ENCODE peak calls at places on chromosome 1, in ten cellular contexts. One of them, this sample, is unnamed.

GRCh38 chr1:217889401-217889800 is 258.3 kb downstream of the SPATA17 start:
- DNase-seq in ovary: no peak
- DNase-seq in B cell: no peak
- DNase-seq in fibroblast of mammary gland: peak
- DNase-seq in retinal pigment epithelial cell: no peak
- DNase-seq in HepG2: no peak
- DNase-seq in tibial nerve: no peak
- DNase-seq in spleen: no peak
- DNase-seq in A549: peak
- DNase-seq in cardiac fibroblast: no peak
- DNase-seq in this sample: peak

GRCh38 chr1:37153116-37153515 is 118.8 kb upstream of the GRIK3 start:
- DNase-seq in A549: no peak
- DNase-seq in B cell: no peak
- DNase-seq in retinal pigment epithelial cell: no peak
- DNase-seq in HepG2: no peak
- DNase-seq in ovary: no peak
- DNase-seq in cardiac fibroblast: no peak
- DNase-seq in tibial nerve: no peak
- DNase-seq in fibroblast of mammary gland: no peak
- DNase-seq in spleen: no peak
- DNase-seq in this sample: no peak

GRCh38 chr1:70909262-70909817 is 138.3 kb downstream of the PTGER3 start:
- DNase-seq in ovary: no peak
- DNase-seq in cardiac fibroblast: no peak
- DNase-seq in B cell: no peak
- DNase-seq in retinal pigment epithelial cell: no peak
- DNase-seq in fibroblast of mammary gland: no peak
- DNase-seq in A549: no peak
- DNase-seq in tibial nerve: no peak
- DNase-seq in spleen: no peak
- DNase-seq in HepG2: no peak
- DNase-seq in this sample: no peak

GRCh38 chr1:55718758-55719671 is 503.9 kb upstream of the USP24 start:
- DNase-seq in tibial nerve: peak
- DNase-seq in ovary: peak
- DNase-seq in HepG2: peak
- DNase-seq in B cell: no peak
- DNase-seq in cardiac fibroblast: peak
- DNase-seq in A549: peak
- DNase-seq in spleen: no peak
- DNase-seq in retinal pigment epithelial cell: peak
- DNase-seq in fibroblast of mammary gland: peak
- DNase-seq in this sample: no peak

GRCh38 chr1:63448741-63449140 is 74.3 kb downstream of the ITGB3BP start:
- DNase-seq in B cell: no peak
- DNase-seq in A549: no peak
- DNase-seq in spleen: no peak
- DNase-seq in tibial nerve: no peak
- DNase-seq in HepG2: no peak
- DNase-seq in fibroblast of mammary gland: peak
- DNase-seq in ovary: no peak
- DNase-seq in retinal pigment epithelial cell: no peak
- DNase-seq in cardiac fibroblast: peak
- DNase-seq in this sample: no peak

GRCh38 chr1:7615138-7615537 is 156.0 kb upstream of the VAMP3 start:
- DNase-seq in fibroblast of mammary gland: no peak
- DNase-seq in cardiac fibroblast: no peak
- DNase-seq in spleen: peak
- DNase-seq in B cell: no peak
- DNase-seq in ovary: no peak
- DNase-seq in A549: no peak
- DNase-seq in tibial nerve: no peak
- DNase-seq in retinal pigment epithelial cell: no peak
- DNase-seq in HepG2: no peak
- DNase-seq in this sample: no peak

GRCh38 chr1:89986020-89986419 is 8.9 kb upstream of the ZNF326 start:
- DNase-seq in retinal pigment epithelial cell: no peak
- DNase-seq in HepG2: no peak
- DNase-seq in fibroblast of mammary gland: no peak
- DNase-seq in spleen: no peak
- DNase-seq in A549: no peak
- DNase-seq in ovary: no peak
- DNase-seq in B cell: no peak
- DNase-seq in cardiac fibroblast: no peak
- DNase-seq in tibial nerve: no peak
- DNase-seq in this sample: no peak

GRCh38 chr1:30286241-30286983 is 437.0 kb downstream of the MATN1 start:
- DNase-seq in fibroblast of mammary gland: no peak
- DNase-seq in A549: no peak
- DNase-seq in ovary: no peak
- DNase-seq in cardiac fibroblast: no peak
- DNase-seq in B cell: no peak
- DNase-seq in spleen: no peak
- DNase-seq in retinal pigment epithelial cell: no peak
- DNase-seq in HepG2: no peak
- DNase-seq in tibial nerve: no peak
- DNase-seq in this sample: no peak

GRCh38 chr1:57461405-57461804 is 37.5 kb upstream of the DAB1 start:
- DNase-seq in ovary: no peak
- DNase-seq in cardiac fibroblast: no peak
- DNase-seq in spleen: no peak
- DNase-seq in B cell: no peak
- DNase-seq in fibroblast of mammary gland: no peak
- DNase-seq in tibial nerve: no peak
- DNase-seq in A549: no peak
- DNase-seq in HepG2: peak
- DNase-seq in retinal pigment epithelial cell: no peak
- DNase-seq in this sample: no peak

GRCh38 chr1:57470028-57470427 is 46.2 kb upstream of the DAB1 start:
- DNase-seq in B cell: no peak
- DNase-seq in ovary: no peak
- DNase-seq in HepG2: no peak
- DNase-seq in A549: no peak
- DNase-seq in cardiac fibroblast: peak
- DNase-seq in fibroblast of mammary gland: peak
- DNase-seq in tibial nerve: no peak
- DNase-seq in retinal pigment epithelial cell: peak
- DNase-seq in spleen: no peak
- DNase-seq in this sample: no peak

GRCh38 chr1:57467825-57468224 is 44.0 kb upstream of the DAB1 start:
- DNase-seq in retinal pigment epithelial cell: no peak
- DNase-seq in A549: no peak
- DNase-seq in B cell: no peak
- DNase-seq in cardiac fibroblast: no peak
- DNase-seq in tibial nerve: no peak
- DNase-seq in HepG2: no peak
- DNase-seq in fibroblast of mammary gland: no peak
- DNase-seq in spleen: no peak
- DNase-seq in ovary: no peak
- DNase-seq in this sample: no peak

GRCh38 chr1:57468661-57469523 is 45.0 kb upstream of the DAB1 start:
- DNase-seq in A549: no peak
- DNase-seq in ovary: no peak
- DNase-seq in B cell: no peak
- DNase-seq in HepG2: no peak
- DNase-seq in retinal pigment epithelial cell: no peak
- DNase-seq in fibroblast of mammary gland: peak
- DNase-seq in tibial nerve: no peak
- DNase-seq in spleen: no peak
- DNase-seq in cardiac fibroblast: peak
- DNase-seq in this sample: no peak

GRCh38 chr1:57464756-57465155 is 40.9 kb upstream of the DAB1 start:
- DNase-seq in fibroblast of mammary gland: no peak
- DNase-seq in cardiac fibroblast: no peak
- DNase-seq in A549: no peak
- DNase-seq in retinal pigment epithelial cell: no peak
- DNase-seq in HepG2: peak
- DNase-seq in spleen: no peak
- DNase-seq in tibial nerve: no peak
- DNase-seq in B cell: no peak
- DNase-seq in ovary: no peak
- DNase-seq in this sample: no peak
- TF ChIP-seq CTCF in fibroblast of mammary gland: no peak
- TF ChIP-seq CTCF in cardiac fibroblast: no peak
- TF ChIP-seq CTCF in A549: no peak
- TF ChIP-seq CTCF in retinal pigment epithelial cell: no peak
- TF ChIP-seq CTCF in HepG2: no peak
- TF ChIP-seq CTCF in spleen: no peak
- TF ChIP-seq CTCF in tibial nerve: no peak
- TF ChIP-seq CTCF in B cell: no peak
- TF ChIP-seq CTCF in ovary: no peak
- TF ChIP-seq CTCF in this sample: no peak

DNA sequence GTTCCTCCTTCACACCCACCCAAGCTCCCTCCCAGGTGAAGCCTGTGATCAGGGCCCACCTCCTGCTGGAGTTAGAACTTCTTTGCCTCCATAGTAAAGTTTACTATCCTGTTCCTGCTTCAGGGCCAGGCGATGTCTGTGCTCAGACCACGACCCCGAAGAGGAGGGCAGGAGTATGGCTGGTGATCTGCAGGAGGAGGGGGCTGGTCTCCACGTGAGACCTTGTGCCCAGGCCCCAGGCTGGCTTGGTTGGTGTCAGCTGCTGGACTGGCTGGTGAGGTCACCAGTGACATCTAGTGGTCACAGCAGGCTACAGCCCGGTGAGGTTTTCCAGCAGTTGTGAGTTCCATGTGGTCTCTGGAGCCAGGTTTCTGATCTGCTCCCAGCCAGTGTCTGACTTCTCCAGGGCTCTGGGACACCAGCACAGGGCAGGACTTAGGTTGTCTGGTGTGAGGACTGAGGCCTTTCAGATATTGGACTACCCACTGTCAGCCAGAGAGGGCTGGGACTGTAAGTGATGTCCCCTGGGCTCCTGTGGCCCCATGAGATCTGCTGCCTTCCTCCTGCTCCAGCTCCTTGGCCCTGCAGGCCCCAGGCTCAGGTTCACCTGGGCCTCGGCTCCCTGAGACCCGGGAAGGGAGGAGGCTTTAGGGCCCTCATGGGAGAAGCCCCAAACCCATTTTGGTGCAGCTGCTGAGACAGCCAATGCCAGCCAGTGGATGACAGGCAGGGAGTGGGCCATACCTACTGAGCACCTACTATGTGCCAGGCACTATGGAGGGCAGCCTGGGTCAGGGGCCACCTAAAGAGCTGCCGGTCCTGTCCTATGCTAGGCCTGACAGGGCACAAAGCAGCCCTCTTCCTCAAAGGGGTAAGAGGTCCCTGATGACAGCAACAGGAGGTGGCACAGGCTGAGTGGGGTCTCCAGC is 6.0 kb upstream of the UBL4B start:
- DNase-seq in tibial nerve: peak
- DNase-seq in ovary: peak
- DNase-seq in retinal pigment epithelial cell: no peak
- DNase-seq in spleen: peak
- DNase-seq in A549: peak
- DNase-seq in cardiac fibroblast: peak
- DNase-seq in B cell: peak
- DNase-seq in fibroblast of mammary gland: peak
- DNase-seq in HepG2: peak
- DNase-seq in this sample: peak
- TF ChIP-seq CTCF in tibial nerve: peak
- TF ChIP-seq CTCF in ovary: peak
- TF ChIP-seq CTCF in retinal pigment epithelial cell: peak
- TF ChIP-seq CTCF in spleen: peak
- TF ChIP-seq CTCF in A549: peak
- TF ChIP-seq CTCF in cardiac fibroblast: peak
- TF ChIP-seq CTCF in B cell: peak
- TF ChIP-seq CTCF in fibroblast of mammary gland: peak
- TF ChIP-seq CTCF in HepG2: peak
- TF ChIP-seq CTCF in this sample: peak

DNA sequence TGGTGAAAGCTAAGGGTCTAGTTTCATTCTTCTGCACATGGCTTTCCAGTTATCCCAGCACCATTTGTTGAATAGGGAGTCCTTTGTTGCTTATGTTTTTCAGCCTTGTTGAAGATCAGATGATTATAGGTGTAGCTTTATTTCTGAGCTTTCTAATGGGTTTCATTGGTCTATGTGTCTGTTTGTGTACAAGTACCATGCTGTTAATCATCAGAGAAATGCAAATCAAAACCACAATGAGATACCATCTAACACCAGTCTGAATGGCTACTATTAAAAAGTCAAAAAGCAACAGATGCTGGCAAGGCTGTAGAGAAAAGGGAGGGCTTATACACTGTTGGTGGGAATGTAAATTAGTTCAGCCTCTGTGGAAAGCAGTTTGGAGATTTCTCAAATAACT is 321.5 kb upstream of the PTBP2 start:
- DNase-seq in spleen: no peak
- DNase-seq in tibial nerve: no peak
- DNase-seq in cardiac fibroblast: no peak
- DNase-seq in A549: no peak
- DNase-seq in retinal pigment epithelial cell: no peak
- DNase-seq in HepG2: no peak
- DNase-seq in B cell: no peak
- DNase-seq in ovary: no peak
- DNase-seq in fibroblast of mammary gland: no peak
- DNase-seq in this sample: no peak
- TF ChIP-seq CTCF in spleen: no peak
- TF ChIP-seq CTCF in tibial nerve: no peak
- TF ChIP-seq CTCF in cardiac fibroblast: no peak
- TF ChIP-seq CTCF in A549: no peak
- TF ChIP-seq CTCF in retinal pigment epithelial cell: no peak
- TF ChIP-seq CTCF in HepG2: no peak
- TF ChIP-seq CTCF in B cell: no peak
- TF ChIP-seq CTCF in ovary: no peak
- TF ChIP-seq CTCF in fibroblast of mammary gland: no peak
- TF ChIP-seq CTCF in this sample: no peak

GRCh38 chr1:167678422-167678821 is 43.4 kb upstream of the MPZL1 start:
- DNase-seq in fibroblast of mammary gland: no peak
- DNase-seq in A549: no peak
- DNase-seq in cardiac fibroblast: no peak
- DNase-seq in tibial nerve: no peak
- DNase-seq in retinal pigment epithelial cell: no peak
- DNase-seq in ovary: no peak
- DNase-seq in HepG2: no peak
- DNase-seq in B cell: no peak
- DNase-seq in spleen: no peak
- DNase-seq in this sample: no peak

GRCh38 chr1:167676205-167676915 is 45.4 kb upstream of the MPZL1 start:
- DNase-seq in retinal pigment epithelial cell: no peak
- DNase-seq in B cell: no peak
- DNase-seq in cardiac fibroblast: no peak
- DNase-seq in spleen: no peak
- DNase-seq in A549: no peak
- DNase-seq in tibial nerve: no peak
- DNase-seq in ovary: no peak
- DNase-seq in HepG2: no peak
- DNase-seq in fibroblast of mammary gland: no peak
- DNase-seq in this sample: no peak

GRCh38 chr1:167678838-167679237 is 42.9 kb upstream of the MPZL1 start:
- DNase-seq in HepG2: no peak
- DNase-seq in spleen: no peak
- DNase-seq in fibroblast of mammary gland: no peak
- DNase-seq in B cell: no peak
- DNase-seq in retinal pigment epithelial cell: no peak
- DNase-seq in cardiac fibroblast: no peak
- DNase-seq in ovary: no peak
- DNase-seq in tibial nerve: no peak
- DNase-seq in A549: no peak
- DNase-seq in this sample: no peak

GRCh38 chr1:167675440-167675839 is 45.4 kb downstream of the RCSD1 start:
- DNase-seq in A549: no peak
- DNase-seq in fibroblast of mammary gland: no peak
- DNase-seq in B cell: no peak
- DNase-seq in cardiac fibroblast: no peak
- DNase-seq in HepG2: no peak
- DNase-seq in tibial nerve: no peak
- DNase-seq in retinal pigment epithelial cell: no peak
- DNase-seq in spleen: no peak
- DNase-seq in ovary: no peak
- DNase-seq in this sample: no peak

GRCh38 chr1:167676916-167677848 is 44.6 kb upstream of the MPZL1 start:
- DNase-seq in ovary: no peak
- DNase-seq in tibial nerve: no peak
- DNase-seq in B cell: no peak
- DNase-seq in spleen: no peak
- DNase-seq in fibroblast of mammary gland: no peak
- DNase-seq in cardiac fibroblast: no peak
- DNase-seq in retinal pigment epithelial cell: no peak
- DNase-seq in HepG2: no peak
- DNase-seq in A549: no peak
- DNase-seq in this sample: no peak
- TF ChIP-seq CTCF in ovary: no peak
- TF ChIP-seq CTCF in tibial nerve: no peak
- TF ChIP-seq CTCF in B cell: no peak
- TF ChIP-seq CTCF in spleen: no peak
- TF ChIP-seq CTCF in fibroblast of mammary gland: no peak
- TF ChIP-seq CTCF in cardiac fibroblast: no peak
- TF ChIP-seq CTCF in retinal pigment epithelial cell: no peak
- TF ChIP-seq CTCF in HepG2: no peak
- TF ChIP-seq CTCF in A549: no peak
- TF ChIP-seq CTCF in this sample: no peak

This sample was measured in glutamatergic neuron.